ENCODE peak calls at places on chromosome 18, in four cellular contexts. One of them, this sample, is unnamed.

GRCh38 chr18:28147674-28148171 is 29.2 kb downstream of the CDH2 start:
- DNase-seq in glutamatergic neuron: no peak
- DNase-seq in GM13977: no peak
- DNase-seq in fibroblast of the aortic adventitia: peak; percentile 64
- DNase-seq in this sample: no peak

GRCh38 chr18:39724652-39725051 is 2159.1 kb upstream of the CELF4 start:
- DNase-seq in glutamatergic neuron: no peak
- DNase-seq in GM13977: no peak
- DNase-seq in fibroblast of the aortic adventitia: peak; percentile 19
- DNase-seq in this sample: no peak

GRCh38 chr18:44938396-44939036 is 257.8 kb downstream of the SETBP1 start:
- DNase-seq in glutamatergic neuron: no peak
- DNase-seq in GM13977: no peak
- DNase-seq in fibroblast of the aortic adventitia: no peak
- DNase-seq in this sample: no peak

GRCh38 chr18:23879126-23879525 is 135.4 kb upstream of the TTC39C start:
- DNase-seq in glutamatergic neuron: no peak
- DNase-seq in GM13977: no peak
- DNase-seq in fibroblast of the aortic adventitia: no peak
- DNase-seq in this sample: no peak

GRCh38 chr18:77124452-77124922 is 8.1 kb downstream of the MBP start:
- DNase-seq in glutamatergic neuron: no peak
- DNase-seq in GM13977: peak; percentile 68
- DNase-seq in fibroblast of the aortic adventitia: no peak
- DNase-seq in this sample: no peak

GRCh38 chr18:14144628-14144895 is 12.3 kb upstream of the ZNF519 start:
- DNase-seq in glutamatergic neuron: no peak
- DNase-seq in GM13977: no peak
- DNase-seq in fibroblast of the aortic adventitia: no peak
- DNase-seq in this sample: no peak

GRCh38 chr18:61706516-61706915 is 186.3 kb downstream of the RNF152 start:
- DNase-seq in glutamatergic neuron: no peak
- DNase-seq in GM13977: no peak
- DNase-seq in fibroblast of the aortic adventitia: no peak
- DNase-seq in this sample: no peak

GRCh38 chr18:58559427-58560186 is 69.3 kb downstream of the ALPK2 start:
- DNase-seq in glutamatergic neuron: no peak
- DNase-seq in GM13977: no peak
- DNase-seq in fibroblast of the aortic adventitia: no peak
- DNase-seq in this sample: no peak

GRCh38 chr18:77129150-77129551 is 3.4 kb downstream of the MBP start:
- DNase-seq in glutamatergic neuron: no peak
- DNase-seq in GM13977: no peak
- DNase-seq in fibroblast of the aortic adventitia: peak; percentile 97
- DNase-seq in this sample: peak; percentile 92

GRCh38 chr18:34224423-34225217 is at the start of gene NOL4:
- DNase-seq in glutamatergic neuron: peak; percentile 85
- DNase-seq in GM13977: peak; percentile 23
- DNase-seq in fibroblast of the aortic adventitia: peak; percentile 2
- DNase-seq in this sample: no peak

GRCh38 chr18:28666216-28666615 is 489.3 kb upstream of the CDH2 start:
- DNase-seq in glutamatergic neuron: no peak
- DNase-seq in GM13977: no peak
- DNase-seq in fibroblast of the aortic adventitia: peak; percentile 9
- DNase-seq in this sample: no peak

GRCh38 chr18:70261141-70261788 is 27.6 kb upstream of the SOCS6 start:
- DNase-seq in glutamatergic neuron: no peak
- DNase-seq in GM13977: no peak
- DNase-seq in fibroblast of the aortic adventitia: no peak
- DNase-seq in this sample: no peak

GRCh38 chr18:42348722-42349121 is 393.7 kb downstream of the PIK3C3 start:
- DNase-seq in glutamatergic neuron: no peak
- DNase-seq in GM13977: no peak
- DNase-seq in fibroblast of the aortic adventitia: no peak
- DNase-seq in this sample: no peak

GRCh38 chr18:23994361-23994902 is 20.1 kb upstream of the TTC39C start:
- DNase-seq in glutamatergic neuron: no peak
- DNase-seq in GM13977: no peak
- DNase-seq in fibroblast of the aortic adventitia: peak; percentile 96
- DNase-seq in this sample: peak; percentile 96

GRCh38 chr18:50806208-50806616 is 13.6 kb downstream of the MRO start:
- DNase-seq in glutamatergic neuron: no peak
- DNase-seq in GM13977: no peak
- DNase-seq in fibroblast of the aortic adventitia: no peak
- DNase-seq in this sample: no peak

GRCh38 chr18:63317982-63318881 is 1.3 kb downstream of the BCL2 start:
- DNase-seq in glutamatergic neuron: peak; percentile 74
- DNase-seq in GM13977: peak; percentile 79
- DNase-seq in fibroblast of the aortic adventitia: no peak
- DNase-seq in this sample: no peak

GRCh38 chr18:40524881-40525280 is 1430.2 kb upstream of the PIK3C3 start:
- DNase-seq in glutamatergic neuron: no peak
- DNase-seq in GM13977: no peak
- DNase-seq in fibroblast of the aortic adventitia: no peak
- DNase-seq in this sample: no peak

GRCh38 chr18:36191711-36192110 is 4.4 kb downstream of the MOCOS start:
- DNase-seq in glutamatergic neuron: no peak
- DNase-seq in GM13977: no peak
- DNase-seq in fibroblast of the aortic adventitia: no peak
- DNase-seq in this sample: no peak

GRCh38 chr18:67509711-67510110 is 6.8 kb downstream of the DSEL start:
- DNase-seq in glutamatergic neuron: no peak
- DNase-seq in GM13977: no peak
- DNase-seq in fibroblast of the aortic adventitia: peak; percentile 85
- DNase-seq in this sample: no peak

GRCh38 chr18:21330122-21330701 is 88.2 kb downstream of the GREB1L start:
- DNase-seq in glutamatergic neuron: no peak
- DNase-seq in GM13977: no peak
- DNase-seq in fibroblast of the aortic adventitia: peak; percentile 39
- DNase-seq in this sample: peak; percentile 79

GRCh38 chr18:4203525-4203924 is 251.6 kb downstream of the DLGAP1 start:
- DNase-seq in glutamatergic neuron: no peak
- DNase-seq in GM13977: no peak
- DNase-seq in fibroblast of the aortic adventitia: no peak
- DNase-seq in this sample: no peak

DNA sequence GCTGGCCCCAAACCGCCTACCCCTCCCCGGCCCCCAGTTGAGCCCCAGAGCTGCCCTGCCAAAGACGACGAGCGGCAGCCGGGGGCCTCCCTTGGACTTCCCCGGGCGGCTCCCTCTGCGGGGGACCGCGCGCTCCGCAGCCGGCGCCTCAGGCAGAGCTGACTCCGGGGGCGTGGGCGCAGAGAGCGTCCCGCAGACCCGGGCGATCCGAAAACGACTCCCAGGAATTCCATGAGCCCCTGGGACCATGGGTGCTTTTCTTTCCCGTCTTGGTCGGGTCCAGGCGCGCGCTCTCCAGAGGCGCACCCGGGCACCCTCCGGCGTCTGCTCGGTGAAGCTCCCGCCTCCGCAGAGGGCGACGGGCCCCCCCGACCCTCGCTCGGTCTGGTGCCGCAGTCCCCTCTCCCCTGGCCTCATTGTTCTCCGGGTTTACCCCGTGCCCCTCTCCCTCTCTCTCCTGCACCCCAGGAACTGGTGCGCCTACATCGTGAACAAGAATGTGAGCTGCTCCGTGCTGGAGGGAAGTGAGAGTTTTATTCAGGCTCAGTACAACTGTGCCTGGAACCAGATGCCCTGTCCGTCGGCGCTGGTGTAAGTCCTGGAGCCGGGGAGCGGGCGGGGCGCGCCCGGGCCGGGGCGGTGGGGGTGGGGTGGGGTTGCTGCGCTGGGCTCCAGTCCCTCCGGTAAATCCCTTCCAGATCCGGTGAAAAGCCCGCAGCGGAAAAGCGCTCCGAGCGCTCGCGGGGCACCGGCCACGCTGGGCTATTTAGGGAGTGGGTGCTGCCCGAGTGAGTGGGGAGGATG is 737 bp downstream of the EMILIN2 start:
- DNase-seq in glutamatergic neuron: peak; percentile 42
- DNase-seq in GM13977: peak; percentile 86
- DNase-seq in fibroblast of the aortic adventitia: peak; percentile 51
- DNase-seq in this sample: no peak
- TF ChIP-seq CTCF in glutamatergic neuron: no peak
- TF ChIP-seq CTCF in GM13977: no peak
- TF ChIP-seq CTCF in fibroblast of the aortic adventitia: no peak
- TF ChIP-seq CTCF in this sample: no peak

GRCh38 chr18:79615091-79615490 is 64.5 kb upstream of the CTDP1 start:
- DNase-seq in glutamatergic neuron: no peak
- DNase-seq in GM13977: no peak
- DNase-seq in fibroblast of the aortic adventitia: no peak
- DNase-seq in this sample: no peak

GRCh38 chr18:79616651-79617518 is 62.7 kb upstream of the CTDP1 start:
- DNase-seq in glutamatergic neuron: peak; percentile 17
- DNase-seq in GM13977: no peak
- DNase-seq in fibroblast of the aortic adventitia: no peak
- DNase-seq in this sample: no peak

GRCh38 chr18:79614211-79615028 is 65.2 kb upstream of the CTDP1 start:
- DNase-seq in glutamatergic neuron: peak; percentile 9
- DNase-seq in GM13977: no peak
- DNase-seq in fibroblast of the aortic adventitia: no peak
- DNase-seq in this sample: no peak

GRCh38 chr18:79617521-79618500 is 61.8 kb upstream of the CTDP1 start:
- DNase-seq in glutamatergic neuron: peak; percentile 49
- DNase-seq in GM13977: no peak
- DNase-seq in fibroblast of the aortic adventitia: no peak
- DNase-seq in this sample: no peak

GRCh38 chr18:79615586-79615985 is 64.0 kb upstream of the CTDP1 start:
- DNase-seq in glutamatergic neuron: no peak
- DNase-seq in GM13977: no peak
- DNase-seq in fibroblast of the aortic adventitia: no peak
- DNase-seq in this sample: no peak
- TF ChIP-seq CTCF in glutamatergic neuron: no peak
- TF ChIP-seq CTCF in GM13977: no peak
- TF ChIP-seq CTCF in fibroblast of the aortic adventitia: no peak
- TF ChIP-seq CTCF in this sample: no peak

DNA sequence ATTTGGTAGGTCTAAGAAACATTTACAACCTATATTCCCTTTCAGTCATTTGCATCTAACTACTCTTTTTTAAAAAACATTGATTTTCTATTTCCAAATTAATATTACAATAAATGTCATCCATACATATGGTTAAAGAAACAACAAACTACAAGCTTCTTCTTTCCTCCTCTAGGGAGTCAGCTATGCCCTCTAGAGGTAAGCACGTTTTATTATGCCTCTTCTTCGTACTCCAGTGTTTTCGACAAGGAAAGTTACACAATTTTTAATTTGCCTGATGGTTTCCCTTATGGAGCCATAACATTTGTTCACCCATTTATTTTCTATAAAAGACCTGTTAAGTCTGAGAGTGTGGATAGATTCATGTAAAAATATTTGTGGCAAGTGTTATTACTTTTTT is 183.4 kb upstream of the CDH7 start:
- DNase-seq in glutamatergic neuron: no peak
- DNase-seq in GM13977: no peak
- DNase-seq in fibroblast of the aortic adventitia: no peak
- DNase-seq in this sample: no peak
- TF ChIP-seq CTCF in glutamatergic neuron: peak; percentile 33
- TF ChIP-seq CTCF in GM13977: peak; percentile 19
- TF ChIP-seq CTCF in fibroblast of the aortic adventitia: no peak
- TF ChIP-seq CTCF in this sample: no peak

GRCh38 chr18:52995875-52996274 is 655.9 kb downstream of the DCC start:
- DNase-seq in glutamatergic neuron: no peak
- DNase-seq in GM13977: no peak
- DNase-seq in fibroblast of the aortic adventitia: no peak
- DNase-seq in this sample: no peak

GRCh38 chr18:52991246-52991645 is 651.2 kb downstream of the DCC start:
- DNase-seq in glutamatergic neuron: no peak
- DNase-seq in GM13977: no peak
- DNase-seq in fibroblast of the aortic adventitia: no peak
- DNase-seq in this sample: no peak

GRCh38 chr18:52992041-52992440 is 652.0 kb downstream of the DCC start:
- DNase-seq in glutamatergic neuron: no peak
- DNase-seq in GM13977: no peak
- DNase-seq in fibroblast of the aortic adventitia: no peak
- DNase-seq in this sample: no peak
- TF ChIP-seq CTCF in glutamatergic neuron: peak; percentile 40
- TF ChIP-seq CTCF in GM13977: peak; percentile 22
- TF ChIP-seq CTCF in fibroblast of the aortic adventitia: no peak
- TF ChIP-seq CTCF in this sample: no peak

GRCh38 chr18:74242451-74243096 is 49.2 kb downstream of the CYB5A start:
- DNase-seq in glutamatergic neuron: no peak
- DNase-seq in GM13977: no peak
- DNase-seq in fibroblast of the aortic adventitia: peak; percentile 20
- DNase-seq in this sample: no peak

GRCh38 chr18:74243127-74243526 is 48.6 kb downstream of the CYB5A start:
- DNase-seq in glutamatergic neuron: no peak
- DNase-seq in GM13977: no peak
- DNase-seq in fibroblast of the aortic adventitia: no peak
- DNase-seq in this sample: no peak

GRCh38 chr18:74239567-74239966 is 52.2 kb downstream of the CYB5A start:
- DNase-seq in glutamatergic neuron: no peak
- DNase-seq in GM13977: no peak
- DNase-seq in fibroblast of the aortic adventitia: no peak
- DNase-seq in this sample: no peak

GRCh38 chr18:74241970-74242369 is 49.8 kb downstream of the CYB5A start:
- DNase-seq in glutamatergic neuron: no peak
- DNase-seq in GM13977: no peak
- DNase-seq in fibroblast of the aortic adventitia: no peak
- DNase-seq in this sample: no peak

DNA sequence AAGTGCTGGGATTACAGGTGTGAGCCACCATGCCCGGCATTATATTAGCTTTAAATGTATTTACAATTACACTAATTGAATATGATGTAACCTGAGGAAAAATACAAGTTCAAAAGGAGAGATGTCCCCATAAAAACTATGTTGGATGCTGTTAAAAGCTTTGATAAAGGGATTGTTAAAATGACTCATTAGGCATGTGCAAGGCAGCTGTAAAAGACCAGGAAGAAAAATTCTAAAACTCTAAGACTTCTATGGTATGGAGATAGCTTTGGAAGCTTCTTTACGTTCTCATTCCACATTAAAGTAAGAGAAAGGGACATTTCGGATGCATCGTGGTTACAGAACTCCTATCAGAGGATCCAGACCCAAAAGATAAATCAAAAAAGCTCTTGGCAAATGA is 50.3 kb downstream of the CYB5A start:
- DNase-seq in glutamatergic neuron: no peak
- DNase-seq in GM13977: no peak
- DNase-seq in fibroblast of the aortic adventitia: no peak
- DNase-seq in this sample: no peak
- TF ChIP-seq CTCF in glutamatergic neuron: no peak
- TF ChIP-seq CTCF in GM13977: no peak
- TF ChIP-seq CTCF in fibroblast of the aortic adventitia: no peak
- TF ChIP-seq CTCF in this sample: no peak

GRCh38 chr18:79543861-79544385 is 135.7 kb upstream of the CTDP1 start:
- DNase-seq in glutamatergic neuron: peak; percentile 10
- DNase-seq in GM13977: no peak
- DNase-seq in fibroblast of the aortic adventitia: no peak
- DNase-seq in this sample: no peak
- TF ChIP-seq CTCF in glutamatergic neuron: no peak
- TF ChIP-seq CTCF in GM13977: no peak
- TF ChIP-seq CTCF in fibroblast of the aortic adventitia: no peak
- TF ChIP-seq CTCF in this sample: no peak

GRCh38 chr18:54647176-54647575 is 56.1 kb downstream of the DYNAP start:
- DNase-seq in glutamatergic neuron: no peak
- DNase-seq in GM13977: peak; percentile 5
- DNase-seq in fibroblast of the aortic adventitia: peak; percentile 12
- DNase-seq in this sample: no peak
- TF ChIP-seq CTCF in glutamatergic neuron: no peak
- TF ChIP-seq CTCF in GM13977: peak; percentile 41
- TF ChIP-seq CTCF in fibroblast of the aortic adventitia: no peak
- TF ChIP-seq CTCF in this sample: peak; percentile 56